ENCODE peak calls at places on chromosomes 3 and 15, in seven cellular contexts. X is progenitor cell of endocrine pancreas, P is HFFc6, F is fibroblast of lung, M is prostate gland, S is RWPE1, H is AG04449. Z is an unnamed sample.

GRCh38 chr3:196754215-196754937 is 14.7 kb downstream of the PAK2 start:
- DNase-seq in P (no peak), M (no peak), X (no peak), S (no peak), H (no peak), F (no peak), Z (peak)

GRCh38 chr15:69285834-69286233 is 12.9 kb upstream of the PAQR5 start:
- DNase-seq in H (no peak), M (no peak), P (no peak), S (no peak), X (no peak), F (no peak), Z (no peak)

GRCh38 chr15:67809441-67809840 is 15.9 kb upstream of the SKOR1 start:
- DNase-seq in X (no peak), F (no peak), H (no peak), S (no peak), P (no peak), M (no peak), Z (no peak)

GRCh38 chr3:14565791-14566588 is 25.8 kb upstream of the GRIP2 start:
- DNase-seq in M (no peak), S (no peak), X (no peak), P (peak), F (no peak), H (no peak), Z (no peak)

GRCh38 chr3:4261411-4261810 is 41.8 kb upstream of the SETMAR start:
- DNase-seq in X (no peak), M (no peak), S (no peak), H (no peak), P (no peak), F (no peak), Z (no peak)

GRCh38 chr3:135929670-135930069 is 35.9 kb upstream of the PPP2R3A start:
- DNase-seq in H (no peak), P (peak), M (peak), X (no peak), F (peak), S (no peak), Z (peak)

GRCh38 chr3:56769125-56769709 is 32.5 kb downstream of the ARHGEF3 start:
- DNase-seq in P (no peak), S (no peak), H (no peak), M (no peak), F (no peak), X (no peak), Z (no peak)

GRCh38 chr3:74613060-74613459 is 1.4 kb downstream of the CNTN3 start:
- DNase-seq in X (no peak), S (no peak), P (peak), F (no peak), M (no peak), H (no peak), Z (no peak)

GRCh38 chr3:51501833-51502561 is 2.2 kb upstream of the DCAF1 start:
- DNase-seq in P (peak), X (peak), S (peak), M (peak), H (no peak), F (peak), Z (peak)

GRCh38 chr3:186869253-186870235 is 27.0 kb downstream of the ADIPOQ start:
- DNase-seq in H (peak), S (no peak), F (no peak), M (no peak), P (peak), X (no peak), Z (no peak)

GRCh38 chr3:57007513-57008415 is 52.7 kb upstream of the SPATA12 start:
- DNase-seq in X (no peak), P (peak), M (peak), H (peak), S (peak), F (peak), Z (no peak)

GRCh38 chr3:28664123-28664522 is 315.5 kb upstream of the AZI2 start:
- DNase-seq in P (no peak), S (no peak), H (no peak), F (no peak), M (no peak), X (no peak), Z (no peak)

GRCh38 chr3:49668861-49669260 is 5.3 kb upstream of the APEH start:
- DNase-seq in S (peak), H (no peak), P (no peak), X (no peak), F (no peak), M (no peak), Z (no peak)

GRCh38 chr15:83602021-83602420 is 51.9 kb upstream of the ADAMTSL3 start:
- DNase-seq in X (no peak), S (peak), P (no peak), M (no peak), F (no peak), H (no peak), Z (no peak)

GRCh38 chr3:88149146-88149515 is 628 bp upstream of the C3orf38 start:
- DNase-seq in M (no peak), X (no peak), F (peak), H (no peak), S (peak), P (peak), Z (peak)

GRCh38 chr15:45670511-45670910 is 35.7 kb downstream of the SQOR start:
- DNase-seq in M (no peak), H (no peak), S (no peak), P (no peak), F (peak), X (no peak), Z (no peak)

GRCh38 chr3:139291276-139292051 is 52.4 kb upstream of the MRPS22 start:
- DNase-seq in S (no peak), F (peak), H (no peak), X (no peak), M (no peak), P (no peak), Z (no peak)

GRCh38 chr15:66151809-66152208 is 101.7 kb downstream of the MEGF11 start:
- DNase-seq in P (no peak), F (no peak), M (no peak), S (no peak), H (no peak), X (no peak), Z (no peak)

GRCh38 chr3:64341355-64341754 is 116.1 kb upstream of the PRICKLE2 start:
- DNase-seq in F (no peak), H (no peak), S (no peak), X (no peak), M (no peak), P (no peak), Z (no peak)

GRCh38 chr15:84752700-84753099 is 4.3 kb downstream of the ZNF592 start:
- DNase-seq in F (peak), S (no peak), M (no peak), H (no peak), X (no peak), P (peak), Z (no peak)

GRCh38 chr15:84748274-84749110 is at the start of gene ZNF592:
- DNase-seq in F (peak), X (peak), P (peak), S (peak), H (no peak), M (peak), Z (no peak)

GRCh38 chr15:84750583-84751092 is 2.2 kb downstream of the ZNF592 start:
- DNase-seq in M (no peak), X (no peak), S (no peak), H (no peak), P (no peak), F (no peak), Z (no peak)

GRCh38 chr15:84749111-84749991 is 959 bp downstream of the ZNF592 start:
- DNase-seq in S (peak), M (peak), H (no peak), P (no peak), F (peak), X (no peak), Z (no peak)

GRCh38 chr15:84752195-84752594 is 3.8 kb downstream of the ZNF592 start:
- DNase-seq in P (no peak), H (no peak), M (no peak), S (no peak), X (no peak), F (no peak), Z (no peak)
- TF ChIP-seq CTCF in P (no peak), H (no peak), M (no peak), S (no peak), X (no peak), F (no peak), Z (no peak)

GRCh38 chr3:47288966-47289910 is 6.5 kb downstream of the KLHL18 start:
- DNase-seq in H (no peak), X (no peak), P (no peak), S (peak), M (no peak), F (no peak), Z (no peak)

GRCh38 chr3:47280519-47280918 is 2.1 kb downstream of the KIF9 start:
- DNase-seq in H (no peak), X (no peak), P (no peak), S (no peak), M (no peak), F (no peak), Z (no peak)

GRCh38 chr3:47283193-47283537 is 421 bp downstream of the KLHL18 start:
- DNase-seq in S (no peak), F (no peak), P (no peak), H (no peak), M (no peak), X (no peak), Z (no peak)

GRCh38 chr3:47282424-47283192 is at the start of the genes KIF9 and KLHL18:
- DNase-seq in P (peak), H (peak), M (peak), S (peak), F (peak), X (peak), Z (peak)

GRCh38 chr3:47283596-47284364 is 1.0 kb downstream of the KLHL18 start:
- DNase-seq in H (no peak), S (peak), X (no peak), F (peak), M (no peak), P (no peak), Z (no peak)
- TF ChIP-seq CTCF in H (no peak), S (no peak), X (no peak), F (no peak), M (no peak), P (no peak), Z (no peak)

DNA sequence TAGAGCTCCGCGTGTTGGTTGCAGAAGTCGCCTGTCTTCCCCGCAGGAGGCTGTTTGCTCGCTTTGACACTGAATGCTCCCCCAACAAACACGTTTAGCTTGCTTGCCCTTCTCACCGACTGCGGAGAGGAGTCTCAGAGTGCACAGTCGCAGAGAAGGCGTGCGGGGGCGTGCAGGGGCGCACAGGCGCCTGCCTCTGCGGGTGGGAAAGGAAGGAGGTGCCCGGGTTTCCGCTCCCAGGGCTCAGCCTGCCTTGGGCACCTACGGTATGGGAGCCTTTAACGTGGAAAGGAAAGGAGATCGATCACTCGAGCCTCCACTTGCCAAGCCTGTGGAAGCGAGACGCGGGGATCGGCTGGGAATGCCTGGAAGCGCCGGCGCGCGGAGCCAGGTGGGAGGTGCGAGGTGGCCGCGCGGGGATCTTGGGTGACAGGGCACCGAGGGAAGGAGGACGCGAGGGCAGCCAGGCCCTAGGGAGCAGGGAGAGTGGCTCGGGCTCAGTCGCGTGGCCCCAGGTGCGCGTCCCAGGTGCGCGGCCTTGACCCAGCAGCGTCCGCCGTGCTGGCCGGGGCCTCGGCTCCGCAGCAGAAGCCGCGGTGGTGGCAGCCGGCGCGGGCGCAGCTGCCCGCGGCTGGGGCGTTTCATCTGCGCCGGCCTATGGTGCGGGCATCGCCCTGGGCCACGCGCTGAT is at the start of gene FAN1:
- DNase-seq in P (peak), H (peak), S (peak), X (peak), F (peak), M (peak), Z (peak)
- TF ChIP-seq CTCF in P (no peak), H (no peak), S (no peak), X (no peak), F (no peak), M (peak), Z (no peak)

GRCh38 chr15:72927451-72927850 is 124.8 kb upstream of the NEO1 start:
- DNase-seq in F (no peak), X (no peak), S (no peak), M (no peak), P (no peak), H (no peak), Z (no peak)

GRCh38 chr15:72919936-72920455 is 132.3 kb upstream of the NEO1 start:
- DNase-seq in X (no peak), H (no peak), S (no peak), F (no peak), M (no peak), P (no peak), Z (no peak)

GRCh38 chr15:72925661-72926060 is 126.6 kb upstream of the NEO1 start:
- DNase-seq in P (no peak), H (no peak), S (no peak), M (no peak), F (no peak), X (no peak), Z (no peak)

DNA sequence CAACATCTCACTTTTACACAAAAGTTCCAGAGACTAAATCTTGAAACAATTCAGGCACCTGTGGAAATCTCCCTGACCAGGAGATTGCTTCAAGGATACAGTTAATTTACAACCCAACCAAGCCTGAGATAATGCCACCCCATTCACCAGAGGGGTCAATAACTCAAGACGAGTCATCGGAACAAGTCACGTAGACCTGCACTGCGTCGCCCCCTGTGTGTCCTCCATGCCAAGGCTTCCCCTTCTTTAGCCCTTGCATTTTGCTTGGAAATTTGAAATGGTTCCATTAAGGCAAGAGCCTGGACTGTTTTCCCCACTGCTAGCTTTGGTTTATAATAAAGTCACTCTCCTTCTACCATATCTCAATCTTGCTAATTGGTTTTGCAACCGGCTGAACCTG is 129.0 kb upstream of the NEO1 start:
- DNase-seq in M (no peak), F (no peak), P (no peak), H (no peak), S (no peak), X (no peak), Z (no peak)
- TF ChIP-seq CTCF in M (no peak), F (no peak), P (no peak), H (no peak), S (no peak), X (no peak), Z (no peak)

DNA sequence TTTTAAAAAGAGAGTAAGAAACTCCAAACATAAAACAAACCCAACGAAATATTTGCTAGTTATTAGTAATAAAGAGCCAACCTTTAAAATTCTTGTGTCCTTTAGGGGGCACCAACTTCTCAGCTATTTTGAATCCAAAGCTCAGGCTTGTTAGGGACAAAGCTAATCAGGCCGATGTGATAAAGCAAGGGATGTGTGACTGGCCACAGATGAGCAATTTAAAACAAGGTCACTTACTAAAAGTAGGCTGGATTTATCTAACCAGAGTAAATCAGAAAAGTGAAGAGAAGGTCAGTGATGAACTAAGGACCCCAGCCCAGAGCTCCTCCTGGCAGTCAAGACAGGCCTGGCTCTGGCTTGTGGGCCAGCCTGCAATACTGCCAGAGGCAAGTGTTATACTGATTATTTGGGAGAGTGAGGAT is 108.5 kb downstream of the CYP19A1 start:
- DNase-seq in F (peak), M (no peak), P (peak), H (no peak), S (peak), X (no peak), Z (no peak)
- TF ChIP-seq CTCF in F (peak), M (no peak), P (peak), H (peak), S (no peak), X (peak), Z (peak)

GRCh38 chr3:140733623-140734022 is 55.8 kb downstream of the TRIM42 start:
- DNase-seq in P (no peak), S (no peak), M (no peak), X (no peak), H (no peak), F (no peak), Z (no peak)

GRCh38 chr3:140742116-140742515 is 64.3 kb downstream of the TRIM42 start:
- DNase-seq in S (no peak), P (no peak), F (no peak), X (no peak), H (no peak), M (no peak), Z (no peak)

GRCh38 chr3:140731440-140732119 is 53.7 kb downstream of the TRIM42 start:
- DNase-seq in H (no peak), F (no peak), X (no peak), P (no peak), M (no peak), S (no peak), Z (no peak)

GRCh38 chr3:140736863-140737460 is 59.1 kb downstream of the TRIM42 start:
- DNase-seq in H (no peak), F (peak), P (no peak), X (peak), M (peak), S (peak), Z (peak)
- TF ChIP-seq CTCF in H (no peak), F (peak), P (no peak), X (peak), M (peak), S (no peak), Z (peak)

DNA sequence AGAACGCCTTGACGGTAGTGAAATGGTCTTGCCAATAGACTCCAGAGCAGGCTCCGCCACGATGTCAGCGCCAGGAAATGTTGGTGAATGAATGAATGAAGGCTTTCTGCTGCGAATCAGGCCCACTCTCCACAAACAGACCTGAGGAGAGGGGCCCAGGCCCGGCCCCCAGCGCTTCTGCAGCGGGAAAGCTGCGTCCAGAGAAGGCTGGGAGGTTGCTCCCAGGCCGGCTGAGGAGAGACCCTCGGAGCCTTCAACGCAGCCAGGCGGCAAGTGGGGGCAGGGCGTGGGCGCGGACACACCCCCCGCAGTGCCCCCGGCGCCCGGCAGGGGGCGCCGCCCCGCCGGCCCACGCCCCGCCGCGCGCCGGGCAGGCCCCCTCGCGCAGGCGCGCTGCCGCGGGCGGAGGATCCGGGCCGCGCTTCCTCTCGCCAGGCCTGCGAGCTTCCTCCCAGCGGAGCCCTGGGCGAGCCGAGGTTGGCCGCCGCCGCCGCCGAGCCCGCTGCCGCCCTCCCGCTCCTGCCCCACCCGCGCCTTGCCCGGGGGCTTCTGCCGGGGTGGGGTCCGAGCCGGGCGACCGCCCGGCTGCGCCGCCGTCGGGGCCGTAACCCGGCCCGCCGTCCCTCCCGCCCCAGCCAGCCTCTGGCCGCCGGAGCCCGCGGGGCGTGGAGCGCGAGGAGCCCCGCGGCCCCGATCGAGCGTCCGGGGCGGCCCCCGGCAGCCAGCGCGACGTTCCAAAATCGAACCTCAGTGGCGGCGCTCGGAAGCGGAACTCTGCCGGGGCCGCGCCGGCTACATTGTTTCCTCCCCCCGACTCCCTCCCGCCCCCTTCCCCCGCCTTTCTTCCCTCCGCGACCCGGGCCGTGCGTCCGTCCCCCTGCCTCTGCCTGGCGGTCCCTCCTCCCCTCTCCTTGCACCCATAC is at the start of gene CSK:
- DNase-seq in F (peak), X (peak), P (peak), H (no peak), M (peak), S (peak), Z (no peak)
- TF ChIP-seq CTCF in F (no peak), X (peak), P (peak), H (peak), M (peak), S (peak), Z (peak)

GRCh38 chr3:114379266-114379665 is 85.4 kb downstream of the TIGIT start:
- DNase-seq in X (no peak), P (no peak), F (no peak), H (no peak), M (no peak), S (no peak), Z (no peak)

GRCh38 chr3:114389156-114389555 is 95.3 kb downstream of the TIGIT start:
- DNase-seq in M (no peak), F (no peak), S (no peak), H (no peak), X (no peak), P (no peak), Z (no peak)

GRCh38 chr3:114380233-114380645 is 86.4 kb downstream of the TIGIT start:
- DNase-seq in H (peak), M (peak), F (peak), P (peak), S (peak), X (no peak), Z (no peak)

GRCh38 chr3:114384558-114384903 is 90.7 kb downstream of the TIGIT start:
- DNase-seq in M (no peak), P (no peak), S (no peak), F (no peak), X (no peak), H (no peak), Z (no peak)

DNA sequence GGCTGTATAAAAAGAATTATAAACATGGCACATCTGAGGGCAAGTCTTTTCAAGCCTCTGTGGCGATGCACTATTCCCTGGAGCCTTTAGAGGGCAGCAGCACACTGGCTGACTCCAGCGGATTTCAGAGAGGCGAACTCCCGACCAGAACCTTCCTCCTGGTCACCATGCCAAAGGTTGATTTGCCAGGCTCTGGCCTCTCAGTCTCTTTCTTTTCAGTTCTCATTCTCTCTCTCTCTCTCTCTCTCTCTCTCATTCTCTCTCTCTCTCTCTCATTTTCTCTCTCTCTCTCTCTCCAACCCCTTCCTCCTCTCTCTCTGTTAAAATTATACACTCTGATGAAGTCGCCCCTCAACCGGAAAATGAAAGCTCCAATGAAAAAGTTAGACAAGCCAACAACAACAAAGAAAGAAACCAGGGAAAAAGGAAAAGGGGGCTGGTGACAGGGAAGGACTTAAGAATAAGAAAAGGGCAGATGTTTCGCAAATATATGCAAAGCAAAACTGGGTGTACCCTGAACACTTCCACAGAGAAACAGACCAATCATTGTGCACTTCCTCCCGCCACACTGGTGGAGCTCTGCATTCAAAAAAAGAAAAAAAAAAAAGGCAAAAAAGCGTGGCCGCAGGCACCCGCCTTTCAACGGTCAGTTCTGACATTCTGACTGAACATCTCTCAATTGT is 90.2 kb downstream of the TIGIT start:
- DNase-seq in P (peak), S (peak), H (peak), F (peak), X (peak), M (peak), Z (peak)
- TF ChIP-seq CTCF in P (peak), S (peak), H (peak), F (peak), X (peak), M (peak), Z (peak)